ENCODE peak calls at places on chromosomes 3 and 15, in ten cellular contexts. One of them, this sample, is unnamed.

GRCh38 chr3:9915252-9916141 is 1.4 kb upstream of the IL17RC start:
- DNase-seq in body of pancreas: peak; percentile 73
- DNase-seq in H9: peak; percentile 64
- DNase-seq in CD4-positive, alpha-beta T cell: peak; percentile 6
- DNase-seq in GM12878: no peak
- DNase-seq in fibroblast of lung: peak; percentile 59
- DNase-seq in CD4-positive, CD25-positive, alpha-beta regulatory T cell: peak; percentile 26
- DNase-seq in ovary: peak; percentile 77
- DNase-seq in stomach: peak; percentile 76
- DNase-seq in cardiac muscle cell: peak; percentile 73
- DNase-seq in this sample: peak; percentile 76

GRCh38 chr15:67030036-67030762 is 35.2 kb upstream of the SMAD3 start:
- DNase-seq in body of pancreas: peak; percentile 23
- DNase-seq in H9: peak; percentile 86
- DNase-seq in CD4-positive, alpha-beta T cell: no peak
- DNase-seq in GM12878: no peak
- DNase-seq in fibroblast of lung: no peak
- DNase-seq in CD4-positive, CD25-positive, alpha-beta regulatory T cell: no peak
- DNase-seq in ovary: no peak
- DNase-seq in stomach: no peak
- DNase-seq in cardiac muscle cell: peak; percentile 72
- DNase-seq in this sample: no peak

GRCh38 chr3:57147071-57147470 is 18.1 kb downstream of the IL17RD start:
- DNase-seq in body of pancreas: no peak
- DNase-seq in H9: no peak
- DNase-seq in CD4-positive, alpha-beta T cell: no peak
- DNase-seq in GM12878: no peak
- DNase-seq in fibroblast of lung: no peak
- DNase-seq in CD4-positive, CD25-positive, alpha-beta regulatory T cell: no peak
- DNase-seq in ovary: no peak
- DNase-seq in stomach: no peak
- DNase-seq in cardiac muscle cell: no peak
- DNase-seq in this sample: no peak

GRCh38 chr3:188854395-188855149 is 317.2 kb upstream of the TPRG1 start:
- DNase-seq in body of pancreas: no peak
- DNase-seq in H9: no peak
- DNase-seq in CD4-positive, alpha-beta T cell: no peak
- DNase-seq in GM12878: no peak
- DNase-seq in fibroblast of lung: peak; percentile 71
- DNase-seq in CD4-positive, CD25-positive, alpha-beta regulatory T cell: no peak
- DNase-seq in ovary: no peak
- DNase-seq in stomach: no peak
- DNase-seq in cardiac muscle cell: no peak
- DNase-seq in this sample: no peak

GRCh38 chr3:152398495-152398894 is 129.8 kb downstream of the MBNL1 start:
- DNase-seq in body of pancreas: no peak
- DNase-seq in H9: no peak
- DNase-seq in CD4-positive, alpha-beta T cell: no peak
- DNase-seq in GM12878: no peak
- DNase-seq in fibroblast of lung: peak; percentile 48
- DNase-seq in CD4-positive, CD25-positive, alpha-beta regulatory T cell: no peak
- DNase-seq in ovary: no peak
- DNase-seq in stomach: no peak
- DNase-seq in cardiac muscle cell: peak; percentile 75
- DNase-seq in this sample: no peak

GRCh38 chr15:52121896-52122295 is 9.3 kb upstream of the BCL2L10 start:
- DNase-seq in body of pancreas: no peak
- DNase-seq in H9: no peak
- DNase-seq in CD4-positive, alpha-beta T cell: no peak
- DNase-seq in GM12878: no peak
- DNase-seq in fibroblast of lung: no peak
- DNase-seq in CD4-positive, CD25-positive, alpha-beta regulatory T cell: no peak
- DNase-seq in ovary: no peak
- DNase-seq in stomach: no peak
- DNase-seq in cardiac muscle cell: no peak
- DNase-seq in this sample: no peak

GRCh38 chr3:56118968-56119367 is 349.3 kb downstream of the ERC2 start:
- DNase-seq in body of pancreas: no peak
- DNase-seq in H9: no peak
- DNase-seq in CD4-positive, alpha-beta T cell: no peak
- DNase-seq in GM12878: no peak
- DNase-seq in fibroblast of lung: no peak
- DNase-seq in CD4-positive, CD25-positive, alpha-beta regulatory T cell: no peak
- DNase-seq in ovary: no peak
- DNase-seq in stomach: no peak
- DNase-seq in cardiac muscle cell: no peak
- DNase-seq in this sample: no peak

GRCh38 chr3:94862703-94863102 is 799.8 kb downstream of the NSUN3 start:
- DNase-seq in body of pancreas: no peak
- DNase-seq in H9: no peak
- DNase-seq in CD4-positive, alpha-beta T cell: no peak
- DNase-seq in GM12878: no peak
- DNase-seq in fibroblast of lung: peak; percentile 5
- DNase-seq in CD4-positive, CD25-positive, alpha-beta regulatory T cell: no peak
- DNase-seq in ovary: no peak
- DNase-seq in stomach: no peak
- DNase-seq in cardiac muscle cell: peak; percentile 16
- DNase-seq in this sample: peak; percentile 52

GRCh38 chr3:110815008-110815583 is 256.5 kb upstream of the NECTIN3 start:
- DNase-seq in body of pancreas: no peak
- DNase-seq in H9: no peak
- DNase-seq in CD4-positive, alpha-beta T cell: no peak
- DNase-seq in GM12878: no peak
- DNase-seq in fibroblast of lung: peak; percentile 94
- DNase-seq in CD4-positive, CD25-positive, alpha-beta regulatory T cell: no peak
- DNase-seq in ovary: no peak
- DNase-seq in stomach: no peak
- DNase-seq in cardiac muscle cell: no peak
- DNase-seq in this sample: no peak

DNA sequence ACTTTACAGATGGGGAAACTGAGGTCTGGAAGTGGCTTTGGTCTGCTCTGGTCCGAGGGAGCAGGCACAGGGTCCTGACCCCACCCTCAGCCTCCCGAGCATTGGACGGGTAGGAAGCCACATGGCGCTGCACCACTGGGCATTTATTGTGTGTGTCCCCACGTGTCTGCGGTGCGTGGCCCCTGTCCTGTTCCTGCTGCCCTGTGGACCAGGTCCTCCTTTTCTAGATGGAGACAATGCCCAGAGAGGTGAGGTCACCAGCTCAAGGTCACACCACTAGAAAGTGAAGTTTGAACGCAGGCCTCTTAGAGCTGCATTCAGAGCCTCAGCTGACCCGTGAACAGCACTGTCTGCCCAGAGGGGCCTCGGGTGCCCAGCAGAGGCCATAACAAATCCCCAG is 26.8 kb downstream of the DUSP7 start:
- DNase-seq in body of pancreas: no peak
- DNase-seq in H9: no peak
- DNase-seq in CD4-positive, alpha-beta T cell: no peak
- DNase-seq in GM12878: no peak
- DNase-seq in fibroblast of lung: no peak
- DNase-seq in CD4-positive, CD25-positive, alpha-beta regulatory T cell: no peak
- DNase-seq in ovary: no peak
- DNase-seq in stomach: no peak
- DNase-seq in cardiac muscle cell: no peak
- DNase-seq in this sample: no peak
- H3K27ac ChIP-seq in body of pancreas: no peak overlapping the region
- H3K27ac ChIP-seq in H9: no peak overlapping the region
- H3K27ac ChIP-seq in CD4-positive, alpha-beta T cell: no peak overlapping the region
- H3K27ac ChIP-seq in GM12878: no peak overlapping the region
- H3K27ac ChIP-seq in fibroblast of lung: no peak overlapping the region
- H3K27ac ChIP-seq in CD4-positive, CD25-positive, alpha-beta regulatory T cell: no peak overlapping the region
- H3K27ac ChIP-seq in ovary: no peak overlapping the region
- H3K27ac ChIP-seq in stomach: no peak overlapping the region
- H3K27ac ChIP-seq in cardiac muscle cell: peak overlapping the region; percentile 50
- H3K27ac ChIP-seq in this sample: no peak overlapping the region

GRCh38 chr3:61602466-61602865 is 41.1 kb downstream of the PTPRG start:
- DNase-seq in body of pancreas: no peak
- DNase-seq in H9: no peak
- DNase-seq in CD4-positive, alpha-beta T cell: no peak
- DNase-seq in GM12878: no peak
- DNase-seq in fibroblast of lung: no peak
- DNase-seq in CD4-positive, CD25-positive, alpha-beta regulatory T cell: no peak
- DNase-seq in ovary: no peak
- DNase-seq in stomach: no peak
- DNase-seq in cardiac muscle cell: no peak
- DNase-seq in this sample: no peak
- H3K27ac ChIP-seq in body of pancreas: no peak overlapping the region
- H3K27ac ChIP-seq in H9: no peak overlapping the region
- H3K27ac ChIP-seq in CD4-positive, alpha-beta T cell: no peak overlapping the region
- H3K27ac ChIP-seq in GM12878: no peak overlapping the region
- H3K27ac ChIP-seq in fibroblast of lung: no peak overlapping the region
- H3K27ac ChIP-seq in CD4-positive, CD25-positive, alpha-beta regulatory T cell: no peak overlapping the region
- H3K27ac ChIP-seq in ovary: no peak overlapping the region
- H3K27ac ChIP-seq in stomach: no peak overlapping the region
- H3K27ac ChIP-seq in cardiac muscle cell: peak overlapping the region; percentile 70
- H3K27ac ChIP-seq in this sample: peak overlapping the region; percentile 27

DNA sequence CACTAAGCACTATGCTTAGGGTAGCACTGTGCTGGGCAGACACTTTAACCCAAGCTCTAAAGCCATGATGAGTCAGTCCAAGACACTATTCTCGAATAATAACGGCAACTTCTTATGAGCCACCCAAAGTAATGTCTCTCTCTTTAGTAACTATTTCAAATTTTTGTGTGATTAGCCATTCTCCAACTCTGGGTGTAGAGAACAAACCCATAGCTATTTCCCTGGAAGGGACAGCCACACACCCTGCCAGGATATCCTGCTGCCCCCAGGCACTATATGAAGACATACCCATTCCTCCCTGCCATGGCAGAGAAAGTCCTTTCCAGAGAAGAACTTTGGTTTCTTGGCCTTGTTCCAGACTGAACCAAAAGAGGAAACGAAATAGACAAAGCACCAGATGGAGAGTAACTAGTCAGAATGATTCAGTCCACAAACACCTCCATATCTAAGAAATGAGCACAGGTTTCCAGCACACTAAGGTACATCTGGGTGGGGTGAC is 384.8 kb upstream of the THBS1 start:
- DNase-seq in body of pancreas: no peak
- DNase-seq in H9: no peak
- DNase-seq in CD4-positive, alpha-beta T cell: no peak
- DNase-seq in GM12878: no peak
- DNase-seq in fibroblast of lung: peak; percentile 92
- DNase-seq in CD4-positive, CD25-positive, alpha-beta regulatory T cell: no peak
- DNase-seq in ovary: no peak
- DNase-seq in stomach: no peak
- DNase-seq in cardiac muscle cell: no peak
- DNase-seq in this sample: no peak
- H3K27ac ChIP-seq in body of pancreas: no peak overlapping the region
- H3K27ac ChIP-seq in H9: no peak overlapping the region
- H3K27ac ChIP-seq in CD4-positive, alpha-beta T cell: no peak overlapping the region
- H3K27ac ChIP-seq in GM12878: no peak overlapping the region
- H3K27ac ChIP-seq in fibroblast of lung: peak overlapping the region; percentile 26
- H3K27ac ChIP-seq in CD4-positive, CD25-positive, alpha-beta regulatory T cell: no peak overlapping the region
- H3K27ac ChIP-seq in ovary: no peak overlapping the region
- H3K27ac ChIP-seq in stomach: no peak overlapping the region
- H3K27ac ChIP-seq in cardiac muscle cell: no peak overlapping the region
- H3K27ac ChIP-seq in this sample: no peak overlapping the region

GRCh38 chr3:52721742-52722033 is 15.8 kb downstream of the SPCS1 start:
- DNase-seq in body of pancreas: no peak
- DNase-seq in H9: no peak
- DNase-seq in CD4-positive, alpha-beta T cell: no peak
- DNase-seq in GM12878: no peak
- DNase-seq in fibroblast of lung: no peak
- DNase-seq in CD4-positive, CD25-positive, alpha-beta regulatory T cell: no peak
- DNase-seq in ovary: no peak
- DNase-seq in stomach: no peak
- DNase-seq in cardiac muscle cell: no peak
- DNase-seq in this sample: no peak

GRCh38 chr3:52719618-52720017 is 13.7 kb downstream of the SPCS1 start:
- DNase-seq in body of pancreas: no peak
- DNase-seq in H9: no peak
- DNase-seq in CD4-positive, alpha-beta T cell: no peak
- DNase-seq in GM12878: no peak
- DNase-seq in fibroblast of lung: no peak
- DNase-seq in CD4-positive, CD25-positive, alpha-beta regulatory T cell: no peak
- DNase-seq in ovary: no peak
- DNase-seq in stomach: no peak
- DNase-seq in cardiac muscle cell: no peak
- DNase-seq in this sample: no peak

GRCh38 chr3:52723935-52724334 is 18.0 kb downstream of the SPCS1 start:
- DNase-seq in body of pancreas: no peak
- DNase-seq in H9: no peak
- DNase-seq in CD4-positive, alpha-beta T cell: no peak
- DNase-seq in GM12878: no peak
- DNase-seq in fibroblast of lung: no peak
- DNase-seq in CD4-positive, CD25-positive, alpha-beta regulatory T cell: no peak
- DNase-seq in ovary: no peak
- DNase-seq in stomach: no peak
- DNase-seq in cardiac muscle cell: no peak
- DNase-seq in this sample: no peak

GRCh38 chr3:52722491-52722890 is 16.6 kb downstream of the SPCS1 start:
- DNase-seq in body of pancreas: no peak
- DNase-seq in H9: no peak
- DNase-seq in CD4-positive, alpha-beta T cell: no peak
- DNase-seq in GM12878: no peak
- DNase-seq in fibroblast of lung: no peak
- DNase-seq in CD4-positive, CD25-positive, alpha-beta regulatory T cell: no peak
- DNase-seq in ovary: no peak
- DNase-seq in stomach: no peak
- DNase-seq in cardiac muscle cell: no peak
- DNase-seq in this sample: no peak

DNA sequence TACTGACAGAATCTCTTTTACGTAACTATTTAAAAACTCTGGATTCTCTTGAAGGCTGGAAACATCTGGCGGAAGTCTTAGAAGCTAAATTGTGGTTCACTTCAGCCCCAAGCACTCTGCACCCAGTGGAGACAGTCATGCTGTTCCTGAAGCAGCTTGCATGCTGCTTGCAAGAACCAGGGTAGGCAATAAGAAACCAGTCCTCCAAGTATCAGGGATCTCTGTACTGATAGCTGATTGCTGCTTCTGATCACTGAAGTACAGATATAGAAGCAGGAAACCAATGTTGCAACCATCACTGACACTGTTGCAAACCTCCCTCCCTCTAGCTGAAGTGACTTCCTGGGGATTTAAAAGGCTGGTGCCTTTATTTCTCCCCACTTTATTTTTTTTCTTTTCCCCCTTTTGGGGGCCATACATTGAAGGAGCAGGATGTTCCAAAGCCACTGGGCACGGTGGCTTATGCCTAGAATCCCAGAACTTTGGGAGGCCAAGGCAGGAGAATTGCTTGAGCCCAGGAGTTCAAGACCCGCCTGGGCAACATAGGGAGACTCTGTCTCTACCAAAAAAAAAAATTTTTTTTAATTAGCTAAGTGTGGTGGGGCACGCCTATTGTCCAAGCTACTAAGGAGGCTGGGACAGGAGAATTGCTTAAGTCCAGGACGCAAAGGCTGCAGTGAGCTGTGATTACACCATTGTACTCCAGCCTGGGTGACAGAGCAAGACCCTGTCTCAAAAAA is 15.3 kb downstream of the SPCS1 start:
- DNase-seq in body of pancreas: no peak
- DNase-seq in H9: no peak
- DNase-seq in CD4-positive, alpha-beta T cell: peak; percentile 9
- DNase-seq in GM12878: no peak
- DNase-seq in fibroblast of lung: no peak
- DNase-seq in CD4-positive, CD25-positive, alpha-beta regulatory T cell: peak; percentile 28
- DNase-seq in ovary: no peak
- DNase-seq in stomach: no peak
- DNase-seq in cardiac muscle cell: no peak
- DNase-seq in this sample: no peak
- H3K27ac ChIP-seq in body of pancreas: no peak overlapping the region
- H3K27ac ChIP-seq in H9: no peak overlapping the region
- H3K27ac ChIP-seq in CD4-positive, alpha-beta T cell: no peak overlapping the region
- H3K27ac ChIP-seq in GM12878: peak overlapping the region; percentile 27
- H3K27ac ChIP-seq in fibroblast of lung: no peak overlapping the region
- H3K27ac ChIP-seq in CD4-positive, CD25-positive, alpha-beta regulatory T cell: peak overlapping the region; percentile 18
- H3K27ac ChIP-seq in ovary: no peak overlapping the region
- H3K27ac ChIP-seq in stomach: no peak overlapping the region
- H3K27ac ChIP-seq in cardiac muscle cell: no peak overlapping the region
- H3K27ac ChIP-seq in this sample: no peak overlapping the region

This sample was measured in testis.